ENCODE peak calls at places on chromosomes 1 and 21, in seven cellular contexts. One of them, this sample, is unnamed.

GRCh38 chr1:3680488-3681230 is 28.3 kb downstream of the TP73 start:
- DNase-seq in fibroblast of lung: no peak
- DNase-seq in GM12865: peak; percentile 45
- DNase-seq in pancreas: no peak
- DNase-seq in esophagus muscularis mucosa: no peak
- DNase-seq in NB4: no peak
- DNase-seq in astrocyte of the spinal cord: no peak
- DNase-seq in this sample: no peak

GRCh38 chr1:184693011-184693410 is 61.6 kb downstream of the EDEM3 start:
- DNase-seq in fibroblast of lung: peak; percentile 91
- DNase-seq in GM12865: no peak
- DNase-seq in pancreas: no peak
- DNase-seq in esophagus muscularis mucosa: no peak
- DNase-seq in NB4: no peak
- DNase-seq in astrocyte of the spinal cord: peak; percentile 68
- DNase-seq in this sample: no peak

GRCh38 chr1:39657923-39658485 is 13.9 kb downstream of the NT5C1A start:
- DNase-seq in fibroblast of lung: peak; percentile 49
- DNase-seq in GM12865: peak; percentile 90
- DNase-seq in pancreas: peak; percentile 82
- DNase-seq in esophagus muscularis mucosa: no peak
- DNase-seq in NB4: peak; percentile 82
- DNase-seq in astrocyte of the spinal cord: peak; percentile 56
- DNase-seq in this sample: peak; percentile 74

GRCh38 chr1:155124503-155125463 is 2.9 kb upstream of the EFNA1 start:
- DNase-seq in fibroblast of lung: peak; percentile 29
- DNase-seq in GM12865: no peak
- DNase-seq in pancreas: no peak
- DNase-seq in esophagus muscularis mucosa: no peak
- DNase-seq in NB4: no peak
- DNase-seq in astrocyte of the spinal cord: no peak
- DNase-seq in this sample: no peak

GRCh38 chr1:246566808-246567154 is 525 bp downstream of the CNST start:
- DNase-seq in fibroblast of lung: peak; percentile 34
- DNase-seq in GM12865: peak; percentile 72
- DNase-seq in pancreas: no peak
- DNase-seq in esophagus muscularis mucosa: no peak
- DNase-seq in NB4: no peak
- DNase-seq in astrocyte of the spinal cord: no peak
- DNase-seq in this sample: peak; percentile 48

GRCh38 chr1:48526045-48526714 is 54.2 kb upstream of the SPATA6 start:
- DNase-seq in fibroblast of lung: peak; percentile 7
- DNase-seq in GM12865: no peak
- DNase-seq in pancreas: peak; percentile 29
- DNase-seq in esophagus muscularis mucosa: no peak
- DNase-seq in NB4: no peak
- DNase-seq in astrocyte of the spinal cord: no peak
- DNase-seq in this sample: no peak

GRCh38 chr1:40768146-40768990 is 15.2 kb upstream of the KCNQ4 start:
- DNase-seq in fibroblast of lung: no peak
- DNase-seq in GM12865: no peak
- DNase-seq in pancreas: no peak
- DNase-seq in esophagus muscularis mucosa: no peak
- DNase-seq in NB4: no peak
- DNase-seq in astrocyte of the spinal cord: no peak
- DNase-seq in this sample: no peak

GRCh38 chr1:111197598-111198289 is 2.7 kb downstream of the DENND2D start:
- DNase-seq in fibroblast of lung: peak; percentile 15
- DNase-seq in GM12865: peak; percentile 92
- DNase-seq in pancreas: no peak
- DNase-seq in esophagus muscularis mucosa: peak; percentile 60
- DNase-seq in NB4: peak; percentile 73
- DNase-seq in astrocyte of the spinal cord: no peak
- DNase-seq in this sample: no peak

GRCh38 chr1:44786138-44786840 is 1.7 kb downstream of the BEST4 start:
- DNase-seq in fibroblast of lung: peak; percentile 68
- DNase-seq in GM12865: peak; percentile 76
- DNase-seq in pancreas: peak; percentile 85
- DNase-seq in esophagus muscularis mucosa: no peak
- DNase-seq in NB4: peak; percentile 53
- DNase-seq in astrocyte of the spinal cord: peak; percentile 74
- DNase-seq in this sample: peak; percentile 85

GRCh38 chr1:55447488-55447887 is 232.3 kb upstream of the USP24 start:
- DNase-seq in fibroblast of lung: peak; percentile 25
- DNase-seq in GM12865: no peak
- DNase-seq in pancreas: no peak
- DNase-seq in esophagus muscularis mucosa: no peak
- DNase-seq in NB4: no peak
- DNase-seq in astrocyte of the spinal cord: no peak
- DNase-seq in this sample: no peak

GRCh38 chr21:44873356-44874239 is at the start of gene PTTG1IP:
- DNase-seq in fibroblast of lung: peak; percentile 92
- DNase-seq in GM12865: peak; percentile 99
- DNase-seq in pancreas: peak; percentile 99
- DNase-seq in esophagus muscularis mucosa: peak; percentile 99
- DNase-seq in NB4: peak; percentile 95
- DNase-seq in astrocyte of the spinal cord: peak; percentile 98
- DNase-seq in this sample: peak; percentile 100

GRCh38 chr21:44870748-44871495 is 2.6 kb downstream of the PTTG1IP start:
- DNase-seq in fibroblast of lung: peak; percentile 47
- DNase-seq in GM12865: no peak
- DNase-seq in pancreas: no peak
- DNase-seq in esophagus muscularis mucosa: no peak
- DNase-seq in NB4: no peak
- DNase-seq in astrocyte of the spinal cord: peak; percentile 22
- DNase-seq in this sample: no peak

GRCh38 chr21:44871576-44872265 is 1.8 kb downstream of the PTTG1IP start:
- DNase-seq in fibroblast of lung: peak; percentile 78
- DNase-seq in GM12865: no peak
- DNase-seq in pancreas: peak; percentile 46
- DNase-seq in esophagus muscularis mucosa: no peak
- DNase-seq in NB4: no peak
- DNase-seq in astrocyte of the spinal cord: peak; percentile 66
- DNase-seq in this sample: no peak

GRCh38 chr21:44872568-44873355 is 728 bp downstream of the PTTG1IP start:
- DNase-seq in fibroblast of lung: peak; percentile 60
- DNase-seq in GM12865: peak; percentile 36
- DNase-seq in pancreas: peak; percentile 41
- DNase-seq in esophagus muscularis mucosa: no peak
- DNase-seq in NB4: peak; percentile 60
- DNase-seq in astrocyte of the spinal cord: peak; percentile 35
- DNase-seq in this sample: peak; percentile 51

GRCh38 chr21:44872266-44872567 is 1.3 kb downstream of the PTTG1IP start:
- DNase-seq in fibroblast of lung: no peak
- DNase-seq in GM12865: no peak
- DNase-seq in pancreas: no peak
- DNase-seq in esophagus muscularis mucosa: no peak
- DNase-seq in NB4: no peak
- DNase-seq in astrocyte of the spinal cord: no peak
- DNase-seq in this sample: no peak
- TF ChIP-seq CTCF in fibroblast of lung: no peak
- TF ChIP-seq CTCF in GM12865: no peak
- TF ChIP-seq CTCF in pancreas: no peak
- TF ChIP-seq CTCF in esophagus muscularis mucosa: no peak
- TF ChIP-seq CTCF in NB4: no peak
- TF ChIP-seq CTCF in astrocyte of the spinal cord: no peak
- TF ChIP-seq CTCF in this sample: no peak

GRCh38 chr1:151047591-151047924 is at the start of gene C1orf56:
- DNase-seq in fibroblast of lung: peak; percentile 73
- DNase-seq in GM12865: peak; percentile 78
- DNase-seq in pancreas: peak; percentile 58
- DNase-seq in esophagus muscularis mucosa: peak; percentile 92
- DNase-seq in NB4: peak; percentile 65
- DNase-seq in astrocyte of the spinal cord: peak; percentile 75
- DNase-seq in this sample: peak; percentile 86

GRCh38 chr1:151049458-151049857 is 1.9 kb downstream of the C1orf56 start:
- DNase-seq in fibroblast of lung: no peak
- DNase-seq in GM12865: no peak
- DNase-seq in pancreas: no peak
- DNase-seq in esophagus muscularis mucosa: no peak
- DNase-seq in NB4: no peak
- DNase-seq in astrocyte of the spinal cord: no peak
- DNase-seq in this sample: no peak

GRCh38 chr1:151048645-151049032 is 1.1 kb downstream of the C1orf56 start:
- DNase-seq in fibroblast of lung: no peak
- DNase-seq in GM12865: no peak
- DNase-seq in pancreas: no peak
- DNase-seq in esophagus muscularis mucosa: no peak
- DNase-seq in NB4: no peak
- DNase-seq in astrocyte of the spinal cord: no peak
- DNase-seq in this sample: no peak

GRCh38 chr1:151050051-151050688 is 2.6 kb downstream of the C1orf56 start:
- DNase-seq in fibroblast of lung: no peak
- DNase-seq in GM12865: no peak
- DNase-seq in pancreas: no peak
- DNase-seq in esophagus muscularis mucosa: no peak
- DNase-seq in NB4: no peak
- DNase-seq in astrocyte of the spinal cord: no peak
- DNase-seq in this sample: no peak

GRCh38 chr1:151047925-151048644 is 534 bp downstream of the C1orf56 start:
- DNase-seq in fibroblast of lung: peak; percentile 72
- DNase-seq in GM12865: peak; percentile 84
- DNase-seq in pancreas: peak; percentile 77
- DNase-seq in esophagus muscularis mucosa: no peak
- DNase-seq in NB4: peak; percentile 77
- DNase-seq in astrocyte of the spinal cord: peak; percentile 63
- DNase-seq in this sample: peak; percentile 85
- TF ChIP-seq CTCF in fibroblast of lung: peak; percentile 52
- TF ChIP-seq CTCF in GM12865: peak; percentile 68
- TF ChIP-seq CTCF in pancreas: no peak
- TF ChIP-seq CTCF in esophagus muscularis mucosa: no peak
- TF ChIP-seq CTCF in NB4: peak; percentile 46
- TF ChIP-seq CTCF in astrocyte of the spinal cord: no peak
- TF ChIP-seq CTCF in this sample: peak; percentile 42

DNA sequence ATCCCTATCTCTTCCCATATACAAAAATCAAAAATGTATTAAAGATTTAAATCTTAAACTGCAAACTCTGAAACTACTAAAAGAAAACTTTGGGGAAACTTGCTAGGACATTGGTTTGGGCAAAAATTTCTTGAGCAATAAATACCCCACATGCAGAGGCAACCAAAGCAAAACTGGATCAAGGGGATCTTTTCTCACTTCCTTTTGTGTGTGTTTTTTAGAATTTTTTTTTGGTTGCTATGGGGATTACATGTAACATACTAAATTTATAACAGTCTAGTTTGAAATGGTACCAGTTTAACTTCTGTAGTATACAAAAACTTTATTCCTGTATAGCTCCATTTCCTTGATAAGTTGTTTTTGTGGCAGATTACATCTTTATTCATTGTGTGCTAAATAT is 16.8 kb downstream of the MAST2 start:
- DNase-seq in fibroblast of lung: no peak
- DNase-seq in GM12865: peak; percentile 16
- DNase-seq in pancreas: no peak
- DNase-seq in esophagus muscularis mucosa: no peak
- DNase-seq in NB4: no peak
- DNase-seq in astrocyte of the spinal cord: no peak
- DNase-seq in this sample: no peak
- TF ChIP-seq CTCF in fibroblast of lung: no peak
- TF ChIP-seq CTCF in GM12865: no peak
- TF ChIP-seq CTCF in pancreas: no peak
- TF ChIP-seq CTCF in esophagus muscularis mucosa: no peak
- TF ChIP-seq CTCF in NB4: no peak
- TF ChIP-seq CTCF in astrocyte of the spinal cord: no peak
- TF ChIP-seq CTCF in this sample: no peak

GRCh38 chr1:24150228-24151174 is 7.6 kb upstream of the IL22RA1 start:
- DNase-seq in fibroblast of lung: peak; percentile 71
- DNase-seq in GM12865: peak; percentile 90
- DNase-seq in pancreas: peak; percentile 92
- DNase-seq in esophagus muscularis mucosa: peak; percentile 97
- DNase-seq in NB4: peak; percentile 73
- DNase-seq in astrocyte of the spinal cord: peak; percentile 81
- DNase-seq in this sample: peak; percentile 83
- TF ChIP-seq CTCF in fibroblast of lung: peak; percentile 82
- TF ChIP-seq CTCF in GM12865: peak; percentile 88
- TF ChIP-seq CTCF in pancreas: peak; percentile 82
- TF ChIP-seq CTCF in esophagus muscularis mucosa: peak; percentile 80
- TF ChIP-seq CTCF in NB4: peak; percentile 68
- TF ChIP-seq CTCF in astrocyte of the spinal cord: peak; percentile 92
- TF ChIP-seq CTCF in this sample: peak; percentile 78

GRCh38 chr1:149885364-149886111 is 13.8 kb upstream of the BOLA1 start:
- DNase-seq in fibroblast of lung: peak; percentile 82
- DNase-seq in GM12865: peak; percentile 93
- DNase-seq in pancreas: peak; percentile 89
- DNase-seq in esophagus muscularis mucosa: peak; percentile 95
- DNase-seq in NB4: peak; percentile 90
- DNase-seq in astrocyte of the spinal cord: peak; percentile 90
- DNase-seq in this sample: peak; percentile 53
- TF ChIP-seq CTCF in fibroblast of lung: peak; percentile 19
- TF ChIP-seq CTCF in GM12865: peak; percentile 1
- TF ChIP-seq CTCF in pancreas: no peak
- TF ChIP-seq CTCF in esophagus muscularis mucosa: no peak
- TF ChIP-seq CTCF in NB4: no peak
- TF ChIP-seq CTCF in astrocyte of the spinal cord: no peak
- TF ChIP-seq CTCF in this sample: no peak

GRCh38 chr1:203625623-203626189 is 926 bp upstream of the ATP2B4 start:
- DNase-seq in fibroblast of lung: peak; percentile 39
- DNase-seq in GM12865: peak; percentile 62
- DNase-seq in pancreas: peak; percentile 59
- DNase-seq in esophagus muscularis mucosa: no peak
- DNase-seq in NB4: peak; percentile 91
- DNase-seq in astrocyte of the spinal cord: peak; percentile 56
- DNase-seq in this sample: peak; percentile 58
- TF ChIP-seq CTCF in fibroblast of lung: no peak
- TF ChIP-seq CTCF in GM12865: peak; percentile 38
- TF ChIP-seq CTCF in pancreas: no peak
- TF ChIP-seq CTCF in esophagus muscularis mucosa: peak; percentile 39
- TF ChIP-seq CTCF in NB4: no peak
- TF ChIP-seq CTCF in astrocyte of the spinal cord: peak; percentile 45
- TF ChIP-seq CTCF in this sample: peak; percentile 43

GRCh38 chr1:15988856-15989736 is 13.2 kb upstream of the ZBTB17 start:
- DNase-seq in fibroblast of lung: no peak
- DNase-seq in GM12865: no peak
- DNase-seq in pancreas: no peak
- DNase-seq in esophagus muscularis mucosa: no peak
- DNase-seq in NB4: no peak
- DNase-seq in astrocyte of the spinal cord: no peak
- DNase-seq in this sample: no peak
- TF ChIP-seq CTCF in fibroblast of lung: no peak
- TF ChIP-seq CTCF in GM12865: no peak
- TF ChIP-seq CTCF in pancreas: no peak
- TF ChIP-seq CTCF in esophagus muscularis mucosa: no peak
- TF ChIP-seq CTCF in NB4: no peak
- TF ChIP-seq CTCF in astrocyte of the spinal cord: no peak
- TF ChIP-seq CTCF in this sample: no peak

DNA sequence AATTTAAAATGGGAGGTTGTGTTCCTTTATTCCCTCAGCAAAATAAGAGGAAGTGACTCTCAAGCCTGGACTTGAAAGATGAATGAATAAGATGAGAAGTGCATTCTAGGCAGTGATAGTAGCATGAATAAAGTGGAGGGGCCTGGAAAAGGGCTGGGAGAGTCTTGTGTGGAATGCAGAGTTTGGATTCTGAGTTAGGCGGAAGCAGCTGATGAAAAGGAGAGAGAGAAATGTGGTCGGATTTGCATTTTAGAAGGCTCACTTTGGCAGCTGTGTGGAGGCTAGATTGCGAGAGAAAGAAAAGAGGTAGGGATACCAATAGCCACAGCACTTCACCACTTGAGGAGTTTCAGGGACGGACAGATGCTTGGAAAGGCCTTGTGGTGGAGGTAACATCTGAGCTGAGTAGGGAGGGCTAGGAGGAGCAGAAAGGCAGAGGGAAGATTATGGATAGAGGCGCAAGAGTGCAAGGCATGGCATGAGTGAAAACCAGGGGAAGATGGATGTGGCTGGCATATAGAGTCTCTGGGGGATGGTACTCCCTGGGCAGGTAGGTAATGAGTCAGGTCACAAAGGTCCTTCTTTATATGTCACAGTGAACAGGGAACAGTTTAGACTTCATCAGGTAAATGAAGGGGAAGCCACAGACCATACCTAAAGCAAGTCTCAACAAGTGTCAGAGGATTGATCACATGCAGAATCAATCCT is 59.6 kb downstream of the ST3GAL3 start:
- DNase-seq in fibroblast of lung: peak; percentile 64
- DNase-seq in GM12865: peak; percentile 33
- DNase-seq in pancreas: no peak
- DNase-seq in esophagus muscularis mucosa: no peak
- DNase-seq in NB4: peak; percentile 45
- DNase-seq in astrocyte of the spinal cord: no peak
- DNase-seq in this sample: no peak
- TF ChIP-seq CTCF in fibroblast of lung: no peak
- TF ChIP-seq CTCF in GM12865: no peak
- TF ChIP-seq CTCF in pancreas: no peak
- TF ChIP-seq CTCF in esophagus muscularis mucosa: no peak
- TF ChIP-seq CTCF in NB4: no peak
- TF ChIP-seq CTCF in astrocyte of the spinal cord: no peak
- TF ChIP-seq CTCF in this sample: no peak